ENCODE peak calls at places on chromosomes 11 and 22, in ten cellular contexts. One of them, this sample, is unnamed.

GRCh38 chr11:125365196-125365931 is 130.7 kb downstream of the FEZ1 start:
- DNase-seq in T-helper 22 cell: no peak
- DNase-seq in left ventricle myocardium inferior: no peak
- DNase-seq in Right ventricle myocardium superior: no peak
- DNase-seq in effector memory CD4-positive, alpha-beta T cell: no peak
- DNase-seq in mucosa of gallbladder: no peak
- DNase-seq in stimulated activated CD4-positive, alpha-beta T cell treated with anti-CD3 and anti-CD28 coated beads, Interleukin-12 subunit alpha, Interleukin-12 subunit beta, amount 100 ng/mL, for 24 hours: no peak
- DNase-seq in skeletal muscle cell: no peak
- DNase-seq in hippocampal formation: no peak
- DNase-seq in naive B cell: no peak
- DNase-seq in this sample: no peak

GRCh38 chr11:12441081-12441801 is 63.9 kb downstream of the PARVA start:
- DNase-seq in T-helper 22 cell: no peak
- DNase-seq in left ventricle myocardium inferior: no peak
- DNase-seq in Right ventricle myocardium superior: no peak
- DNase-seq in effector memory CD4-positive, alpha-beta T cell: no peak
- DNase-seq in mucosa of gallbladder: no peak
- DNase-seq in stimulated activated CD4-positive, alpha-beta T cell treated with anti-CD3 and anti-CD28 coated beads, Interleukin-12 subunit alpha, Interleukin-12 subunit beta, amount 100 ng/mL, for 24 hours: no peak
- DNase-seq in skeletal muscle cell: no peak
- DNase-seq in hippocampal formation: no peak
- DNase-seq in naive B cell: no peak
- DNase-seq in this sample: no peak

GRCh38 chr11:70158201-70158600 is 44.9 kb upstream of the FADD start:
- DNase-seq in T-helper 22 cell: no peak
- DNase-seq in left ventricle myocardium inferior: no peak
- DNase-seq in Right ventricle myocardium superior: no peak
- DNase-seq in effector memory CD4-positive, alpha-beta T cell: no peak
- DNase-seq in mucosa of gallbladder: no peak
- DNase-seq in stimulated activated CD4-positive, alpha-beta T cell treated with anti-CD3 and anti-CD28 coated beads, Interleukin-12 subunit alpha, Interleukin-12 subunit beta, amount 100 ng/mL, for 24 hours: no peak
- DNase-seq in skeletal muscle cell: no peak
- DNase-seq in hippocampal formation: no peak
- DNase-seq in naive B cell: no peak
- DNase-seq in this sample: peak; percentile 14

GRCh38 chr11:16924826-16925494 is 89.3 kb downstream of the PLEKHA7 start:
- DNase-seq in T-helper 22 cell: no peak
- DNase-seq in left ventricle myocardium inferior: peak; percentile 47
- DNase-seq in Right ventricle myocardium superior: peak; percentile 69
- DNase-seq in effector memory CD4-positive, alpha-beta T cell: no peak
- DNase-seq in mucosa of gallbladder: peak; percentile 83
- DNase-seq in stimulated activated CD4-positive, alpha-beta T cell treated with anti-CD3 and anti-CD28 coated beads, Interleukin-12 subunit alpha, Interleukin-12 subunit beta, amount 100 ng/mL, for 24 hours: no peak
- DNase-seq in skeletal muscle cell: no peak
- DNase-seq in hippocampal formation: no peak
- DNase-seq in naive B cell: no peak
- DNase-seq in this sample: peak; percentile 12

GRCh38 chr11:44630511-44631210 is 65.2 kb downstream of the CD82 start:
- DNase-seq in T-helper 22 cell: no peak
- DNase-seq in left ventricle myocardium inferior: no peak
- DNase-seq in Right ventricle myocardium superior: peak; percentile 20
- DNase-seq in effector memory CD4-positive, alpha-beta T cell: no peak
- DNase-seq in mucosa of gallbladder: peak; percentile 7
- DNase-seq in stimulated activated CD4-positive, alpha-beta T cell treated with anti-CD3 and anti-CD28 coated beads, Interleukin-12 subunit alpha, Interleukin-12 subunit beta, amount 100 ng/mL, for 24 hours: no peak
- DNase-seq in skeletal muscle cell: no peak
- DNase-seq in hippocampal formation: no peak
- DNase-seq in naive B cell: no peak
- DNase-seq in this sample: no peak

GRCh38 chr11:62547691-62548281 is 1.2 kb upstream of the AHNAK start:
- DNase-seq in T-helper 22 cell: no peak
- DNase-seq in left ventricle myocardium inferior: peak; percentile 55
- DNase-seq in Right ventricle myocardium superior: peak; percentile 73
- DNase-seq in effector memory CD4-positive, alpha-beta T cell: no peak
- DNase-seq in mucosa of gallbladder: no peak
- DNase-seq in stimulated activated CD4-positive, alpha-beta T cell treated with anti-CD3 and anti-CD28 coated beads, Interleukin-12 subunit alpha, Interleukin-12 subunit beta, amount 100 ng/mL, for 24 hours: no peak
- DNase-seq in skeletal muscle cell: no peak
- DNase-seq in hippocampal formation: no peak
- DNase-seq in naive B cell: no peak
- DNase-seq in this sample: no peak

GRCh38 chr22:20245577-20246367 is 22.3 kb downstream of the RTN4R start:
- DNase-seq in T-helper 22 cell: no peak
- DNase-seq in left ventricle myocardium inferior: no peak
- DNase-seq in Right ventricle myocardium superior: no peak
- DNase-seq in effector memory CD4-positive, alpha-beta T cell: no peak
- DNase-seq in mucosa of gallbladder: no peak
- DNase-seq in stimulated activated CD4-positive, alpha-beta T cell treated with anti-CD3 and anti-CD28 coated beads, Interleukin-12 subunit alpha, Interleukin-12 subunit beta, amount 100 ng/mL, for 24 hours: no peak
- DNase-seq in skeletal muscle cell: no peak
- DNase-seq in hippocampal formation: no peak
- DNase-seq in naive B cell: no peak
- DNase-seq in this sample: no peak

GRCh38 chr22:24009227-24010017 is 1.7 kb upstream of the CABIN1 start:
- DNase-seq in T-helper 22 cell: no peak
- DNase-seq in left ventricle myocardium inferior: no peak
- DNase-seq in Right ventricle myocardium superior: no peak
- DNase-seq in effector memory CD4-positive, alpha-beta T cell: no peak
- DNase-seq in mucosa of gallbladder: no peak
- DNase-seq in stimulated activated CD4-positive, alpha-beta T cell treated with anti-CD3 and anti-CD28 coated beads, Interleukin-12 subunit alpha, Interleukin-12 subunit beta, amount 100 ng/mL, for 24 hours: no peak
- DNase-seq in skeletal muscle cell: no peak
- DNase-seq in hippocampal formation: no peak
- DNase-seq in naive B cell: no peak
- DNase-seq in this sample: no peak

GRCh38 chr22:23380230-23380573 is 199.9 kb downstream of the IGLL1 start:
- DNase-seq in T-helper 22 cell: no peak
- DNase-seq in left ventricle myocardium inferior: no peak
- DNase-seq in Right ventricle myocardium superior: no peak
- DNase-seq in effector memory CD4-positive, alpha-beta T cell: no peak
- DNase-seq in mucosa of gallbladder: no peak
- DNase-seq in stimulated activated CD4-positive, alpha-beta T cell treated with anti-CD3 and anti-CD28 coated beads, Interleukin-12 subunit alpha, Interleukin-12 subunit beta, amount 100 ng/mL, for 24 hours: no peak
- DNase-seq in skeletal muscle cell: no peak
- DNase-seq in hippocampal formation: no peak
- DNase-seq in naive B cell: no peak
- DNase-seq in this sample: no peak

GRCh38 chr11:60972182-60973030 is 926 bp downstream of the CD6 start:
- DNase-seq in T-helper 22 cell: no peak
- DNase-seq in left ventricle myocardium inferior: no peak
- DNase-seq in Right ventricle myocardium superior: no peak
- DNase-seq in effector memory CD4-positive, alpha-beta T cell: no peak
- DNase-seq in mucosa of gallbladder: no peak
- DNase-seq in stimulated activated CD4-positive, alpha-beta T cell treated with anti-CD3 and anti-CD28 coated beads, Interleukin-12 subunit alpha, Interleukin-12 subunit beta, amount 100 ng/mL, for 24 hours: no peak
- DNase-seq in skeletal muscle cell: no peak
- DNase-seq in hippocampal formation: no peak
- DNase-seq in naive B cell: no peak
- DNase-seq in this sample: no peak

This sample was measured in NCI-H1092 treated with DMSO at 0.1 percent for 48 hours.